ENCODE peak calls at places on chromosomes 1 and 21, in five cellular contexts. One of them, this sample, is unnamed.

GRCh38 chr1:245978915-245979314 is 528.2 kb downstream of the SMYD3 start:
- DNase-seq in AG09309: no peak
- DNase-seq in pancreas: no peak
- DNase-seq in astrocyte of the spinal cord: no peak
- DNase-seq in cardiac muscle cell: peak
- DNase-seq in this sample: no peak

GRCh38 chr1:6534248-6534647 is 20.1 kb downstream of the NOL9 start:
- DNase-seq in AG09309: no peak
- DNase-seq in pancreas: no peak
- DNase-seq in astrocyte of the spinal cord: no peak
- DNase-seq in cardiac muscle cell: no peak
- DNase-seq in this sample: no peak

GRCh38 chr1:19209439-19209989 is 552 bp downstream of the UBR4 start:
- DNase-seq in AG09309: no peak
- DNase-seq in pancreas: no peak
- DNase-seq in astrocyte of the spinal cord: peak
- DNase-seq in cardiac muscle cell: peak
- DNase-seq in this sample: no peak

GRCh38 chr21:15976807-15977206 is 247.0 kb downstream of the USP25 start:
- DNase-seq in AG09309: no peak
- DNase-seq in pancreas: no peak
- DNase-seq in astrocyte of the spinal cord: no peak
- DNase-seq in cardiac muscle cell: no peak
- DNase-seq in this sample: no peak

GRCh38 chr1:231986631-231987291 is 360.2 kb downstream of the DISC1 start:
- DNase-seq in AG09309: no peak
- DNase-seq in pancreas: no peak
- DNase-seq in astrocyte of the spinal cord: no peak
- DNase-seq in cardiac muscle cell: peak
- DNase-seq in this sample: no peak

GRCh38 chr1:10179408-10179685 is 31.0 kb upstream of the KIF1B start:
- DNase-seq in AG09309: no peak
- DNase-seq in pancreas: no peak
- DNase-seq in astrocyte of the spinal cord: no peak
- DNase-seq in cardiac muscle cell: no peak
- DNase-seq in this sample: no peak

GRCh38 chr1:226872455-226872854 is 2.0 kb downstream of the PSEN2 start:
- DNase-seq in AG09309: no peak
- DNase-seq in pancreas: no peak
- DNase-seq in astrocyte of the spinal cord: peak
- DNase-seq in cardiac muscle cell: peak
- DNase-seq in this sample: no peak

GRCh38 chr21:31203371-31204054 is 140.5 kb downstream of the TIAM1 start:
- DNase-seq in AG09309: no peak
- DNase-seq in pancreas: no peak
- DNase-seq in astrocyte of the spinal cord: peak
- DNase-seq in cardiac muscle cell: peak
- DNase-seq in this sample: no peak

GRCh38 chr1:4375812-4376211 is 278.6 kb upstream of the AJAP1 start:
- DNase-seq in AG09309: no peak
- DNase-seq in pancreas: no peak
- DNase-seq in astrocyte of the spinal cord: peak
- DNase-seq in cardiac muscle cell: no peak
- DNase-seq in this sample: no peak

GRCh38 chr1:151776665-151777062 is 13.4 kb upstream of the MRPL9 start:
- DNase-seq in AG09309: no peak
- DNase-seq in pancreas: no peak
- DNase-seq in astrocyte of the spinal cord: no peak
- DNase-seq in cardiac muscle cell: no peak
- DNase-seq in this sample: no peak

GRCh38 chr1:22611530-22611947 is 24.9 kb upstream of the C1QA start:
- DNase-seq in AG09309: peak
- DNase-seq in pancreas: no peak
- DNase-seq in astrocyte of the spinal cord: peak
- DNase-seq in cardiac muscle cell: peak
- DNase-seq in this sample: no peak

GRCh38 chr21:29064850-29065481 is 8.5 kb downstream of the CCT8 start:
- DNase-seq in AG09309: no peak
- DNase-seq in pancreas: no peak
- DNase-seq in astrocyte of the spinal cord: no peak
- DNase-seq in cardiac muscle cell: no peak
- DNase-seq in this sample: no peak

GRCh38 chr1:201916649-201917249 is 28.1 kb downstream of the SHISA4 start:
- DNase-seq in AG09309: peak
- DNase-seq in pancreas: no peak
- DNase-seq in astrocyte of the spinal cord: peak
- DNase-seq in cardiac muscle cell: peak
- DNase-seq in this sample: peak

GRCh38 chr1:53616511-53616910 is 122.5 kb downstream of the GLIS1 start:
- DNase-seq in AG09309: no peak
- DNase-seq in pancreas: peak
- DNase-seq in astrocyte of the spinal cord: no peak
- DNase-seq in cardiac muscle cell: no peak
- DNase-seq in this sample: no peak

GRCh38 chr1:33460947-33461629 is 11.4 kb upstream of the ZSCAN20 start:
- DNase-seq in AG09309: no peak
- DNase-seq in pancreas: no peak
- DNase-seq in astrocyte of the spinal cord: no peak
- DNase-seq in cardiac muscle cell: no peak
- DNase-seq in this sample: no peak

GRCh38 chr1:19676438-19676922 is 11.8 kb downstream of the HTR6 start:
- DNase-seq in AG09309: peak
- DNase-seq in pancreas: no peak
- DNase-seq in astrocyte of the spinal cord: peak
- DNase-seq in cardiac muscle cell: peak
- DNase-seq in this sample: no peak

GRCh38 chr1:81430955-81431646 is 369.6 kb upstream of the ADGRL2 start:
- DNase-seq in AG09309: no peak
- DNase-seq in pancreas: no peak
- DNase-seq in astrocyte of the spinal cord: no peak
- DNase-seq in cardiac muscle cell: no peak
- DNase-seq in this sample: no peak

GRCh38 chr1:18561967-18562366 is 68.7 kb upstream of the PAX7 start:
- DNase-seq in AG09309: no peak
- DNase-seq in pancreas: no peak
- DNase-seq in astrocyte of the spinal cord: no peak
- DNase-seq in cardiac muscle cell: no peak
- DNase-seq in this sample: no peak

GRCh38 chr1:198756470-198756869 is 117.6 kb downstream of the PTPRC start:
- DNase-seq in AG09309: no peak
- DNase-seq in pancreas: no peak
- DNase-seq in astrocyte of the spinal cord: peak
- DNase-seq in cardiac muscle cell: peak
- DNase-seq in this sample: no peak

GRCh38 chr1:226903819-226904710 is 33.6 kb downstream of the PSEN2 start:
- DNase-seq in AG09309: no peak
- DNase-seq in pancreas: no peak
- DNase-seq in astrocyte of the spinal cord: peak
- DNase-seq in cardiac muscle cell: peak
- DNase-seq in this sample: no peak

GRCh38 chr1:24118410-24119242 is 6.7 kb upstream of the MYOM3 start:
- DNase-seq in AG09309: no peak
- DNase-seq in pancreas: peak
- DNase-seq in astrocyte of the spinal cord: no peak
- DNase-seq in cardiac muscle cell: no peak
- DNase-seq in this sample: no peak

GRCh38 chr1:22704440-22705067 is 6.1 kb upstream of the EPHB2 start:
- DNase-seq in AG09309: peak
- DNase-seq in pancreas: peak
- DNase-seq in astrocyte of the spinal cord: peak
- DNase-seq in cardiac muscle cell: peak
- DNase-seq in this sample: peak

GRCh38 chr1:178337091-178337726 is 159.6 kb downstream of the CLEC20A start:
- DNase-seq in AG09309: no peak
- DNase-seq in pancreas: no peak
- DNase-seq in astrocyte of the spinal cord: no peak
- DNase-seq in cardiac muscle cell: no peak
- DNase-seq in this sample: no peak

GRCh38 chr1:30847358-30847972 is 61.1 kb downstream of the SDC3 start:
- DNase-seq in AG09309: no peak
- DNase-seq in pancreas: peak
- DNase-seq in astrocyte of the spinal cord: peak
- DNase-seq in cardiac muscle cell: peak
- DNase-seq in this sample: peak

GRCh38 chr1:72892461-72892860 is 610.1 kb upstream of the NEGR1 start:
- DNase-seq in AG09309: no peak
- DNase-seq in pancreas: no peak
- DNase-seq in astrocyte of the spinal cord: peak
- DNase-seq in cardiac muscle cell: peak
- DNase-seq in this sample: no peak

GRCh38 chr1:197902131-197902453 is 338 bp upstream of the C1orf53 start:
- DNase-seq in AG09309: no peak
- DNase-seq in pancreas: no peak
- DNase-seq in astrocyte of the spinal cord: no peak
- DNase-seq in cardiac muscle cell: no peak
- DNase-seq in this sample: no peak

GRCh38 chr1:59276317-59276914 is 20.5 kb upstream of the FGGY start:
- DNase-seq in AG09309: no peak
- DNase-seq in pancreas: no peak
- DNase-seq in astrocyte of the spinal cord: no peak
- DNase-seq in cardiac muscle cell: peak
- DNase-seq in this sample: no peak

GRCh38 chr1:53412285-53413174 is 46.7 kb upstream of the DMRTB1 start:
- DNase-seq in AG09309: no peak
- DNase-seq in pancreas: no peak
- DNase-seq in astrocyte of the spinal cord: no peak
- DNase-seq in cardiac muscle cell: no peak
- DNase-seq in this sample: no peak

GRCh38 chr1:55214214-55214902 is 806 bp downstream of the USP24 start:
- DNase-seq in AG09309: no peak
- DNase-seq in pancreas: no peak
- DNase-seq in astrocyte of the spinal cord: no peak
- DNase-seq in cardiac muscle cell: peak
- DNase-seq in this sample: peak

GRCh38 chr21:17925900-17926299 is 106.7 kb upstream of the C21orf91 start:
- DNase-seq in AG09309: no peak
- DNase-seq in pancreas: no peak
- DNase-seq in astrocyte of the spinal cord: peak
- DNase-seq in cardiac muscle cell: peak
- DNase-seq in this sample: no peak

GRCh38 chr1:2430592-2430973 is 18.2 kb upstream of the PEX10 start:
- DNase-seq in AG09309: no peak
- DNase-seq in pancreas: no peak
- DNase-seq in astrocyte of the spinal cord: no peak
- DNase-seq in cardiac muscle cell: no peak
- DNase-seq in this sample: no peak

GRCh38 chr1:2431503-2431902 is 19.1 kb upstream of the PEX10 start:
- DNase-seq in AG09309: no peak
- DNase-seq in pancreas: no peak
- DNase-seq in astrocyte of the spinal cord: no peak
- DNase-seq in cardiac muscle cell: no peak
- DNase-seq in this sample: no peak

GRCh38 chr1:2428490-2428889 is 16.1 kb upstream of the PEX10 start:
- DNase-seq in AG09309: no peak
- DNase-seq in pancreas: no peak
- DNase-seq in astrocyte of the spinal cord: no peak
- DNase-seq in cardiac muscle cell: no peak
- DNase-seq in this sample: no peak

GRCh38 chr1:2431095-2431494 is 18.7 kb upstream of the PEX10 start:
- DNase-seq in AG09309: no peak
- DNase-seq in pancreas: no peak
- DNase-seq in astrocyte of the spinal cord: no peak
- DNase-seq in cardiac muscle cell: no peak
- DNase-seq in this sample: no peak

GRCh38 chr1:2429780-2430591 is 17.6 kb upstream of the PEX10 start:
- DNase-seq in AG09309: no peak
- DNase-seq in pancreas: no peak
- DNase-seq in astrocyte of the spinal cord: no peak
- DNase-seq in cardiac muscle cell: no peak
- DNase-seq in this sample: no peak
- TF ChIP-seq CTCF in AG09309: peak
- TF ChIP-seq CTCF in pancreas: no peak
- TF ChIP-seq CTCF in astrocyte of the spinal cord: peak
- TF ChIP-seq CTCF in cardiac muscle cell: peak
- TF ChIP-seq CTCF in this sample: no peak

DNA sequence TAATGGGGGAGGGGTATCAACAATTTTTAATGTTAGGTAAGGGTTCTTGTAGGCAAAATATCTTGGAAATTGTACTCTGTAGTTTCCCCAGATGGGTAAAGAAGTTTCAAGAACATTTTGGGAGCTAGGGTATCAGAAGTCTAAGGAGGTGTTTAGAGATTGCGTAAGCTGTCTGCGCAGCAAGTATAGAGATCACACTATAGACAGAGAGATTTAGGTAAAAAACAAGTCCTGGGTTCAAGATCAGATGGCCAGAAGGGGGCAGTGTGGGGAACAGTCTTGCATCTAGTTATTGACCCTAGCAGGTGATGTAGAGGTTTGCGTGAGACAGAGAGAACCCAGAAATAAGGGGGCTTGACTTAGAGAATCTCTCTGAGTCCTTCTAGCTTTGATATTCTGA is 80.8 kb downstream of the S1PR1 start:
- DNase-seq in AG09309: no peak
- DNase-seq in pancreas: no peak
- DNase-seq in astrocyte of the spinal cord: no peak
- DNase-seq in cardiac muscle cell: no peak
- DNase-seq in this sample: no peak
- TF ChIP-seq CTCF in AG09309: no peak
- TF ChIP-seq CTCF in pancreas: no peak
- TF ChIP-seq CTCF in astrocyte of the spinal cord: no peak
- TF ChIP-seq CTCF in cardiac muscle cell: no peak
- TF ChIP-seq CTCF in this sample: no peak

DNA sequence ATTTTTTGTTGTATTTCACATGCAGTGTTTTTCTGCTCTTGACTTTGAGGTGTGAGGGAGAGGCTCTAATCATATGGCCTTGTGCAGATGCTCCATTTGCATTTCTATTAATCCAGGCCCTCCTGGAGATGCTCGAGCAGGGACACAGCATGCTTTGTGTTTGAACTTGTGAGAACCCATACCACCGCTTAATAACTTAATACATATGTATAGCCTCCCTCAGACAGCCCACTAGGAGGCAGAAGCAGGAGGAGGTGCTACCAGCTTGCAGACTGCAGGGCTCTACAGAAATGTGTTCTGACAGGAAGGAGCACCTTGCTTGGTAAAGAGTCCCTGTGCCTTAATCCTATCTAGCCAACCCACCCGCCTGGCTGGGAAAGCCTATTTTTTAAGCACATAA is 155.2 kb downstream of the BARHL2 start:
- DNase-seq in AG09309: no peak
- DNase-seq in pancreas: no peak
- DNase-seq in astrocyte of the spinal cord: no peak
- DNase-seq in cardiac muscle cell: no peak
- DNase-seq in this sample: no peak
- TF ChIP-seq CTCF in AG09309: no peak
- TF ChIP-seq CTCF in pancreas: no peak
- TF ChIP-seq CTCF in astrocyte of the spinal cord: no peak
- TF ChIP-seq CTCF in cardiac muscle cell: no peak
- TF ChIP-seq CTCF in this sample: no peak

DNA sequence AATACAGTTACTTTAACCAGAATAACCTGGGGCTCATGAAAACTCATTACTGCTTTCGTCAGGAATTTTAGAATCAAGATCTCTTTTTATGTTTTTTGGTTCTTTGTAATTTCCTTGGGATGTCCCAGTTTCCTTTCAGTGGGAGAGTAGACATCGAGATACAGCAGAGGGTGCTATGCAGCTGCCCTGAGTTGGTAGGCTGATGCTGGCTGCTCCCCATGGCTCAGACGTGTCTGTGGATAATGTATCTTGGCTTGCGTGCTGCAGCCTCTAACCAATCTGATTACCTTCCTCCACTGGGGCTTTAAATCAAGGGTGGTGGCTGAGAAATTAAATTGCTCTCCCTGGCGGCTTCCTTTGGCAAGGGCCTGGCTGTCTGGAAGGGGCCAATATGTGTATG is 253.7 kb downstream of the CACNA1E start:
- DNase-seq in AG09309: no peak
- DNase-seq in pancreas: no peak
- DNase-seq in astrocyte of the spinal cord: no peak
- DNase-seq in cardiac muscle cell: no peak
- DNase-seq in this sample: no peak
- TF ChIP-seq CTCF in AG09309: no peak
- TF ChIP-seq CTCF in pancreas: no peak
- TF ChIP-seq CTCF in astrocyte of the spinal cord: no peak
- TF ChIP-seq CTCF in cardiac muscle cell: no peak
- TF ChIP-seq CTCF in this sample: no peak

This sample was measured in coronary artery.